ENCODE peak calls at places on chromosomes 16 and 17, in five cellular contexts. T, J, V, L and B are unnamed samples.

GRCh38 chr17:12041316-12041715 is 20.6 kb downstream of the MAP2K4 start:
- DNase-seq in T (peak), J (peak), V (peak), L (no peak), B (no peak)

GRCh38 chr17:59601130-59601529 is 18.6 kb upstream of the CLTC start:
- DNase-seq in T (no peak), J (no peak), V (no peak), L (no peak), B (no peak)

GRCh38 chr17:8376302-8377067 is at the start of gene KRABD2:
- DNase-seq in T (peak), J (peak), V (peak), L (peak), B (peak)

GRCh38 chr17:1217030-1217429 is 37.2 kb upstream of the ABR start:
- DNase-seq in T (no peak), J (no peak), V (no peak), L (no peak), B (no peak)

GRCh38 chr16:73095142-73095791 is 47.3 kb upstream of the ZFHX3 start:
- DNase-seq in T (peak), J (no peak), V (no peak), L (no peak), B (no peak)

GRCh38 chr17:10117581-10118001 is 80.8 kb downstream of the GAS7 start:
- DNase-seq in T (no peak), J (no peak), V (peak), L (no peak), B (no peak)

GRCh38 chr16:88939814-88940195 is 37.2 kb downstream of the CBFA2T3 start:
- DNase-seq in T (no peak), J (no peak), V (no peak), L (peak), B (no peak)

GRCh38 chr17:61218438-61218837 is 181.2 kb upstream of the TBX2 start:
- DNase-seq in T (no peak), J (peak), V (peak), L (no peak), B (no peak)

GRCh38 chr17:6170349-6170748 is 100.2 kb downstream of the WSCD1 start:
- DNase-seq in T (no peak), J (no peak), V (no peak), L (no peak), B (no peak)

GRCh38 chr17:71777048-71777638 is 343.7 kb upstream of the SOX9 start:
- DNase-seq in T (no peak), J (no peak), V (no peak), L (no peak), B (no peak)

GRCh38 chr17:46894476-46895151 is 28.3 kb upstream of the GOSR2 start:
- DNase-seq in T (no peak), J (no peak), V (no peak), L (peak), B (no peak)

GRCh38 chr17:19376799-19377198 is 1.5 kb upstream of the MAPK7 start:
- DNase-seq in T (no peak), J (no peak), V (no peak), L (peak), B (no peak)

GRCh38 chr17:68470959-68471358 is 13.7 kb upstream of the WIPI1 start:
- DNase-seq in T (no peak), J (no peak), V (no peak), L (no peak), B (no peak)

GRCh38 chr17:16419074-16419928 is 3.9 kb downstream of the TRPV2 start:
- DNase-seq in T (peak), J (peak), V (peak), L (no peak), B (no peak)

GRCh38 chr17:63549289-63549945 is 860 bp upstream of the DCAF7 start:
- DNase-seq in T (no peak), J (no peak), V (no peak), L (peak), B (no peak)

GRCh38 chr16:84357191-84357651 is 11.1 kb upstream of the ATP2C2 start:
- DNase-seq in T (no peak), J (no peak), V (peak), L (peak), B (no peak)

GRCh38 chr17:1071103-1071825 is 74.3 kb downstream of the TIMM22 start:
- DNase-seq in T (no peak), J (no peak), V (no peak), L (peak), B (no peak)

GRCh38 chr17:35089846-35090193 is 26.3 kb upstream of the RFFL start:
- DNase-seq in T (peak), J (peak), V (peak), L (no peak), B (no peak)

GRCh38 chr17:48593126-48593829 is at the start of gene HOXB5:
- DNase-seq in T (peak), J (no peak), V (no peak), L (peak), B (no peak)

GRCh38 chr17:39573447-39574298 is 34.0 kb downstream of the NEUROD2 start:
- DNase-seq in T (peak), J (peak), V (peak), L (peak), B (no peak)

GRCh38 chr17:30379303-30380105 is 777 bp downstream of the CPD start:
- DNase-seq in T (peak), J (no peak), V (peak), L (peak), B (no peak)

GRCh38 chr17:82006468-82007227 is 16.0 kb downstream of the CENPX start:
- DNase-seq in T (peak), J (peak), V (no peak), L (no peak), B (no peak)

GRCh38 chr16:66858740-66859396 is 14.7 kb downstream of the CA7 start:
- DNase-seq in T (peak), J (peak), V (no peak), L (peak), B (no peak)

GRCh38 chr16:2212362-2213324 is 2.0 kb upstream of the BRICD5 start:
- DNase-seq in T (peak), J (no peak), V (peak), L (peak), B (no peak)

GRCh38 chr16:2216330-2216729 is 1.7 kb upstream of the PGP start:
- DNase-seq in T (no peak), J (no peak), V (no peak), L (no peak), B (no peak)

GRCh38 chr16:2214721-2214970 is at the start of gene PGP:
- DNase-seq in T (no peak), J (no peak), V (no peak), L (no peak), B (no peak)

GRCh38 chr16:2211923-2212347 is 1.3 kb upstream of the BRICD5 start:
- DNase-seq in T (peak), J (no peak), V (no peak), L (peak), B (no peak)

GRCh38 chr16:2213817-2214720 is 571 bp downstream of the PGP start:
- DNase-seq in T (no peak), J (no peak), V (peak), L (peak), B (no peak)
- TF ChIP-seq CTCF in T (no peak), J (no peak), V (no peak), L (no peak), B (no peak)

GRCh38 chr17:77203846-77204245 is 63.1 kb downstream of the SEC14L1 start:
- DNase-seq in T (no peak), J (no peak), V (no peak), L (no peak), B (no peak)

GRCh38 chr17:77197115-77197514 is 56.3 kb downstream of the SEC14L1 start:
- DNase-seq in T (peak), J (no peak), V (no peak), L (no peak), B (no peak)

GRCh38 chr17:77203436-77203835 is 62.7 kb downstream of the SEC14L1 start:
- DNase-seq in T (no peak), J (no peak), V (no peak), L (no peak), B (no peak)

GRCh38 chr17:77204531-77204930 is 63.8 kb downstream of the SEC14L1 start:
- DNase-seq in T (no peak), J (no peak), V (no peak), L (no peak), B (no peak)

DNA sequence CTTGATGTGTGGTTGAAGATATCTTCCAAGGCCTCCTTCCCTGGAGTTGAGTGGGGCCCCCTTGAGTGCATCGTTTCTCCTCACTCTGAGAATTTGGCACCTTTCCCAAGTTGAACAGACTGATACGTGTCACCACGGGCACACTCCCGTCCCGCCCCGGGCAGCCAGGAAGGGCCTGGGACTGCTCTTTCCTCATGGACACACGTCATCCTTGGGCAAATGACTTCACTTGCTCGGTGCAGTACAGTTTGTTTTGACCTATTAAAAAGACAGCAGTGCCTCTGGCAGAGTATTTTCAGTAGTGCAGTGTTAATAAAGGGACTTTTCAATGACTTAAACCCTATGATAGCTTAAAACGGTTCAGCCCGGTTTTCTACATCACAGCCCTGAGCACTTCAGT is 59.9 kb downstream of the SEC14L1 start:
- DNase-seq in T (peak), J (peak), V (no peak), L (no peak), B (no peak)
- TF ChIP-seq CTCF in T (peak), J (no peak), V (no peak), L (no peak), B (no peak)

GRCh38 chr16:11914759-11915643 is 755 bp downstream of the GSPT1 start:
- DNase-seq in T (peak), J (peak), V (peak), L (peak), B (no peak)
- TF ChIP-seq CTCF in T (no peak), J (no peak), V (no peak), L (no peak), B (no peak)

DNA sequence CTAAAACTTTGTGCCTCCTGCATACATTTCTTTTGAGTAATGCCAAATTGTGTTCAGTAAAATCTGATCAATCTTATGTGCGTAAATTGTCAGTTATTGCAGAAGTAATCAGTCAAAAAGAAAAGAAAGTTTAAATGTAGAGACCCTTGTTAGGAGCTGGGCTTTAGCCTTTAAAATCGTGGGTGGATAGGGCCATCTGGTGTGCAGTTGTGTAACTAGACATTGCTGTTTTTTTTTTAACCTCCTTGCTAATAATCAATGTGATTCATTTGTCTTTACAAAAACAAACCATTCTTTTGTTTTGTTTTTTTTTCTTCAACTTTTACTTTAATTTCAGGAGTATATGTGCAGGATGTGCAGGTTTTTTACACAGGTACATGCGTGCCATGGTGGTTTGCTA is 5.3 kb upstream of the WWOX start:
- DNase-seq in T (no peak), J (no peak), V (peak), L (no peak), B (no peak)
- TF ChIP-seq CTCF in T (no peak), J (no peak), V (no peak), L (no peak), B (no peak)